ENCODE peak calls at places on chromosomes 4 and X, in five cellular contexts. One of them, this sample, is unnamed.

GRCh38 chr4:14877246-14878220 is 124.7 kb upstream of the CPEB2 start:
- DNase-seq in pancreas: no peak
- DNase-seq in activated CD4-positive, alpha-beta T cell treated with anti-CD3 and anti-CD28 coated beads, Interleukin-2, amount 10 ng/mL, durations not matched to agents 7 days and 5 days: peak
- DNase-seq in SW480: no peak
- DNase-seq in T-helper 1 cell: no peak
- DNase-seq in this sample: no peak

GRCh38 chr4:105186701-105187158 is 40.1 kb downstream of the TET2 start:
- DNase-seq in T-helper 1 cell: no peak
- DNase-seq in pancreas: no peak
- DNase-seq in SW480: no peak
- DNase-seq in activated CD4-positive, alpha-beta T cell treated with anti-CD3 and anti-CD28 coated beads, Interleukin-2, amount 10 ng/mL, durations not matched to agents 7 days and 5 days: no peak
- DNase-seq in this sample: no peak

GRCh38 chr4:139951051-139951450 is 202.9 kb downstream of the MAML3 start:
- DNase-seq in SW480: no peak
- DNase-seq in activated CD4-positive, alpha-beta T cell treated with anti-CD3 and anti-CD28 coated beads, Interleukin-2, amount 10 ng/mL, durations not matched to agents 7 days and 5 days: peak
- DNase-seq in pancreas: no peak
- DNase-seq in T-helper 1 cell: no peak
- DNase-seq in this sample: no peak

GRCh38 chrX:10160221-10160620 is 3.4 kb downstream of the CLCN4 start:
- DNase-seq in T-helper 1 cell: no peak
- DNase-seq in pancreas: no peak
- DNase-seq in SW480: no peak
- DNase-seq in activated CD4-positive, alpha-beta T cell treated with anti-CD3 and anti-CD28 coated beads, Interleukin-2, amount 10 ng/mL, durations not matched to agents 7 days and 5 days: no peak
- DNase-seq in this sample: no peak

GRCh38 chr4:165115301-165115700 is 2.6 kb upstream of the TMEM192 start:
- DNase-seq in T-helper 1 cell: no peak
- DNase-seq in activated CD4-positive, alpha-beta T cell treated with anti-CD3 and anti-CD28 coated beads, Interleukin-2, amount 10 ng/mL, durations not matched to agents 7 days and 5 days: no peak
- DNase-seq in pancreas: no peak
- DNase-seq in SW480: no peak
- DNase-seq in this sample: no peak

GRCh38 chr4:173332963-173333657 is 1.0 kb downstream of the HMGB2 start:
- DNase-seq in activated CD4-positive, alpha-beta T cell treated with anti-CD3 and anti-CD28 coated beads, Interleukin-2, amount 10 ng/mL, durations not matched to agents 7 days and 5 days: no peak
- DNase-seq in pancreas: no peak
- DNase-seq in SW480: peak
- DNase-seq in T-helper 1 cell: no peak
- DNase-seq in this sample: peak

GRCh38 chrX:13223868-13224555 is 95.8 kb downstream of the ATXN3L start:
- DNase-seq in T-helper 1 cell: no peak
- DNase-seq in pancreas: peak
- DNase-seq in activated CD4-positive, alpha-beta T cell treated with anti-CD3 and anti-CD28 coated beads, Interleukin-2, amount 10 ng/mL, durations not matched to agents 7 days and 5 days: no peak
- DNase-seq in SW480: peak
- DNase-seq in this sample: no peak

GRCh38 chr4:38980903-38981676 is 51.1 kb downstream of the TMEM156 start:
- DNase-seq in T-helper 1 cell: no peak
- DNase-seq in SW480: no peak
- DNase-seq in activated CD4-positive, alpha-beta T cell treated with anti-CD3 and anti-CD28 coated beads, Interleukin-2, amount 10 ng/mL, durations not matched to agents 7 days and 5 days: no peak
- DNase-seq in pancreas: no peak
- DNase-seq in this sample: no peak

GRCh38 chrX:31147175-31147574 is 75.3 kb upstream of the FTHL17 start:
- DNase-seq in SW480: no peak
- DNase-seq in pancreas: no peak
- DNase-seq in activated CD4-positive, alpha-beta T cell treated with anti-CD3 and anti-CD28 coated beads, Interleukin-2, amount 10 ng/mL, durations not matched to agents 7 days and 5 days: no peak
- DNase-seq in T-helper 1 cell: no peak
- DNase-seq in this sample: no peak

GRCh38 chr4:185987976-185988627 is 80.9 kb upstream of the TLR3 start:
- DNase-seq in pancreas: no peak
- DNase-seq in SW480: no peak
- DNase-seq in activated CD4-positive, alpha-beta T cell treated with anti-CD3 and anti-CD28 coated beads, Interleukin-2, amount 10 ng/mL, durations not matched to agents 7 days and 5 days: no peak
- DNase-seq in T-helper 1 cell: no peak
- DNase-seq in this sample: no peak

GRCh38 chr4:995311-996026 is 2.3 kb upstream of the SLC26A1 start:
- DNase-seq in SW480: no peak
- DNase-seq in activated CD4-positive, alpha-beta T cell treated with anti-CD3 and anti-CD28 coated beads, Interleukin-2, amount 10 ng/mL, durations not matched to agents 7 days and 5 days: no peak
- DNase-seq in T-helper 1 cell: no peak
- DNase-seq in pancreas: no peak
- DNase-seq in this sample: no peak

GRCh38 chr4:185803015-185803414 is 9.0 kb downstream of the SORBS2 start:
- DNase-seq in activated CD4-positive, alpha-beta T cell treated with anti-CD3 and anti-CD28 coated beads, Interleukin-2, amount 10 ng/mL, durations not matched to agents 7 days and 5 days: no peak
- DNase-seq in SW480: no peak
- DNase-seq in pancreas: no peak
- DNase-seq in T-helper 1 cell: no peak
- DNase-seq in this sample: no peak

GRCh38 chrX:153909024-153909979 is 4.8 kb downstream of the AVPR2 start:
- DNase-seq in activated CD4-positive, alpha-beta T cell treated with anti-CD3 and anti-CD28 coated beads, Interleukin-2, amount 10 ng/mL, durations not matched to agents 7 days and 5 days: no peak
- DNase-seq in SW480: no peak
- DNase-seq in T-helper 1 cell: no peak
- DNase-seq in pancreas: no peak
- DNase-seq in this sample: no peak

GRCh38 chr4:153181293-153182080 is 22.8 kb upstream of the TRIM2 start:
- DNase-seq in SW480: no peak
- DNase-seq in activated CD4-positive, alpha-beta T cell treated with anti-CD3 and anti-CD28 coated beads, Interleukin-2, amount 10 ng/mL, durations not matched to agents 7 days and 5 days: no peak
- DNase-seq in pancreas: no peak
- DNase-seq in T-helper 1 cell: no peak
- DNase-seq in this sample: no peak

GRCh38 chrX:118824173-118824782 is 654 bp downstream of the ZCCHC12 start:
- DNase-seq in pancreas: no peak
- DNase-seq in SW480: no peak
- DNase-seq in activated CD4-positive, alpha-beta T cell treated with anti-CD3 and anti-CD28 coated beads, Interleukin-2, amount 10 ng/mL, durations not matched to agents 7 days and 5 days: no peak
- DNase-seq in T-helper 1 cell: no peak
- DNase-seq in this sample: peak

GRCh38 chrX:22534643-22535042 is 261.9 kb downstream of the CBLL2 start:
- DNase-seq in T-helper 1 cell: no peak
- DNase-seq in pancreas: no peak
- DNase-seq in SW480: no peak
- DNase-seq in activated CD4-positive, alpha-beta T cell treated with anti-CD3 and anti-CD28 coated beads, Interleukin-2, amount 10 ng/mL, durations not matched to agents 7 days and 5 days: no peak
- DNase-seq in this sample: no peak

GRCh38 chr4:54085284-54085683 is 14.7 kb upstream of the GSX2 start:
- DNase-seq in activated CD4-positive, alpha-beta T cell treated with anti-CD3 and anti-CD28 coated beads, Interleukin-2, amount 10 ng/mL, durations not matched to agents 7 days and 5 days: no peak
- DNase-seq in pancreas: no peak
- DNase-seq in T-helper 1 cell: no peak
- DNase-seq in SW480: no peak
- DNase-seq in this sample: no peak

GRCh38 chr4:177267911-177268310 is 41.8 kb upstream of the NEIL3 start:
- DNase-seq in T-helper 1 cell: no peak
- DNase-seq in pancreas: no peak
- DNase-seq in activated CD4-positive, alpha-beta T cell treated with anti-CD3 and anti-CD28 coated beads, Interleukin-2, amount 10 ng/mL, durations not matched to agents 7 days and 5 days: no peak
- DNase-seq in SW480: no peak
- DNase-seq in this sample: no peak

GRCh38 chr4:119659576-119659975 is 31.0 kb upstream of the PDE5A start:
- DNase-seq in SW480: no peak
- DNase-seq in activated CD4-positive, alpha-beta T cell treated with anti-CD3 and anti-CD28 coated beads, Interleukin-2, amount 10 ng/mL, durations not matched to agents 7 days and 5 days: no peak
- DNase-seq in pancreas: no peak
- DNase-seq in T-helper 1 cell: no peak
- DNase-seq in this sample: peak

GRCh38 chr4:126778348-126778747 is 854.4 kb upstream of the INTU start:
- DNase-seq in activated CD4-positive, alpha-beta T cell treated with anti-CD3 and anti-CD28 coated beads, Interleukin-2, amount 10 ng/mL, durations not matched to agents 7 days and 5 days: no peak
- DNase-seq in pancreas: no peak
- DNase-seq in T-helper 1 cell: no peak
- DNase-seq in SW480: no peak
- DNase-seq in this sample: no peak

GRCh38 chrX:100720301-100720700 is 11.6 kb downstream of the SYTL4 start:
- DNase-seq in T-helper 1 cell: no peak
- DNase-seq in activated CD4-positive, alpha-beta T cell treated with anti-CD3 and anti-CD28 coated beads, Interleukin-2, amount 10 ng/mL, durations not matched to agents 7 days and 5 days: no peak
- DNase-seq in SW480: no peak
- DNase-seq in pancreas: no peak
- DNase-seq in this sample: no peak

GRCh38 chr4:121951570-121952110 is at the start of gene TRPC3:
- DNase-seq in T-helper 1 cell: peak
- DNase-seq in SW480: no peak
- DNase-seq in pancreas: no peak
- DNase-seq in activated CD4-positive, alpha-beta T cell treated with anti-CD3 and anti-CD28 coated beads, Interleukin-2, amount 10 ng/mL, durations not matched to agents 7 days and 5 days: peak
- DNase-seq in this sample: peak

GRCh38 chr4:139735381-139736256 is 70.0 kb downstream of the MGST2 start:
- DNase-seq in pancreas: no peak
- DNase-seq in activated CD4-positive, alpha-beta T cell treated with anti-CD3 and anti-CD28 coated beads, Interleukin-2, amount 10 ng/mL, durations not matched to agents 7 days and 5 days: no peak
- DNase-seq in T-helper 1 cell: no peak
- DNase-seq in SW480: no peak
- DNase-seq in this sample: no peak

GRCh38 chr4:87975466-87975865 is at the start of gene SPP1:
- DNase-seq in T-helper 1 cell: no peak
- DNase-seq in activated CD4-positive, alpha-beta T cell treated with anti-CD3 and anti-CD28 coated beads, Interleukin-2, amount 10 ng/mL, durations not matched to agents 7 days and 5 days: peak
- DNase-seq in pancreas: peak
- DNase-seq in SW480: peak
- DNase-seq in this sample: peak

GRCh38 chrX:71098951-71099506 is 3.4 kb downstream of the FOXO4 start:
- DNase-seq in SW480: no peak
- DNase-seq in activated CD4-positive, alpha-beta T cell treated with anti-CD3 and anti-CD28 coated beads, Interleukin-2, amount 10 ng/mL, durations not matched to agents 7 days and 5 days: no peak
- DNase-seq in pancreas: no peak
- DNase-seq in T-helper 1 cell: no peak
- DNase-seq in this sample: no peak

GRCh38 chr4:66564901-66565648 is 894.8 kb upstream of the EPHA5 start:
- DNase-seq in SW480: peak
- DNase-seq in pancreas: no peak
- DNase-seq in activated CD4-positive, alpha-beta T cell treated with anti-CD3 and anti-CD28 coated beads, Interleukin-2, amount 10 ng/mL, durations not matched to agents 7 days and 5 days: no peak
- DNase-seq in T-helper 1 cell: no peak
- DNase-seq in this sample: no peak

GRCh38 chr4:119025440-119025839 is 110.2 kb upstream of the MYOZ2 start:
- DNase-seq in SW480: no peak
- DNase-seq in T-helper 1 cell: no peak
- DNase-seq in pancreas: no peak
- DNase-seq in activated CD4-positive, alpha-beta T cell treated with anti-CD3 and anti-CD28 coated beads, Interleukin-2, amount 10 ng/mL, durations not matched to agents 7 days and 5 days: no peak
- DNase-seq in this sample: no peak

GRCh38 chr4:114890773-114891172 is 222.6 kb downstream of the NDST4 start:
- DNase-seq in SW480: no peak
- DNase-seq in T-helper 1 cell: no peak
- DNase-seq in activated CD4-positive, alpha-beta T cell treated with anti-CD3 and anti-CD28 coated beads, Interleukin-2, amount 10 ng/mL, durations not matched to agents 7 days and 5 days: no peak
- DNase-seq in pancreas: no peak
- DNase-seq in this sample: no peak

GRCh38 chrX:120664081-120664480 is 34.2 kb upstream of the C1GALT1C1 start:
- DNase-seq in pancreas: no peak
- DNase-seq in SW480: peak
- DNase-seq in activated CD4-positive, alpha-beta T cell treated with anti-CD3 and anti-CD28 coated beads, Interleukin-2, amount 10 ng/mL, durations not matched to agents 7 days and 5 days: no peak
- DNase-seq in T-helper 1 cell: no peak
- DNase-seq in this sample: no peak

GRCh38 chr4:122412547-122412946 is 33.7 kb downstream of the ADAD1 start:
- DNase-seq in SW480: no peak
- DNase-seq in activated CD4-positive, alpha-beta T cell treated with anti-CD3 and anti-CD28 coated beads, Interleukin-2, amount 10 ng/mL, durations not matched to agents 7 days and 5 days: no peak
- DNase-seq in pancreas: no peak
- DNase-seq in T-helper 1 cell: no peak
- DNase-seq in this sample: no peak

GRCh38 chr4:106584590-106584989 is 216.0 kb upstream of the GIMD1 start:
- DNase-seq in activated CD4-positive, alpha-beta T cell treated with anti-CD3 and anti-CD28 coated beads, Interleukin-2, amount 10 ng/mL, durations not matched to agents 7 days and 5 days: no peak
- DNase-seq in SW480: no peak
- DNase-seq in T-helper 1 cell: no peak
- DNase-seq in pancreas: no peak
- DNase-seq in this sample: no peak

GRCh38 chr4:177118596-177118995 is 191.1 kb upstream of the NEIL3 start:
- DNase-seq in SW480: no peak
- DNase-seq in pancreas: no peak
- DNase-seq in T-helper 1 cell: no peak
- DNase-seq in activated CD4-positive, alpha-beta T cell treated with anti-CD3 and anti-CD28 coated beads, Interleukin-2, amount 10 ng/mL, durations not matched to agents 7 days and 5 days: no peak
- DNase-seq in this sample: no peak

GRCh38 chr4:120694973-120695372 is 227.6 kb downstream of the PRDM5 start:
- DNase-seq in pancreas: peak
- DNase-seq in T-helper 1 cell: no peak
- DNase-seq in activated CD4-positive, alpha-beta T cell treated with anti-CD3 and anti-CD28 coated beads, Interleukin-2, amount 10 ng/mL, durations not matched to agents 7 days and 5 days: no peak
- DNase-seq in SW480: no peak
- DNase-seq in this sample: no peak

GRCh38 chr4:155523358-155523757 is 143.3 kb upstream of the GUCY1A1 start:
- DNase-seq in activated CD4-positive, alpha-beta T cell treated with anti-CD3 and anti-CD28 coated beads, Interleukin-2, amount 10 ng/mL, durations not matched to agents 7 days and 5 days: no peak
- DNase-seq in pancreas: no peak
- DNase-seq in SW480: no peak
- DNase-seq in T-helper 1 cell: no peak
- DNase-seq in this sample: no peak

This sample was measured in Caco-2.